ENCODE peak calls at places on chromosome 21, in four cellular contexts. V, R, H and A are unnamed samples.

GRCh38 chr21:27570306-27570868 is 603.5 kb upstream of the ADAMTS5 start:
- DNase-seq in V (peak), H (peak), R (peak), A (peak)

GRCh38 chr21:29152936-29153335 is 22.5 kb downstream of the MAP3K7CL start:
- DNase-seq in V (peak), H (no peak), R (no peak), A (no peak)

GRCh38 chr21:45887788-45888187 is 93.8 kb upstream of the COL6A1 start:
- DNase-seq in H (no peak), R (no peak), V (no peak), A (no peak)

GRCh38 chr21:42193131-42193671 is 25.7 kb upstream of the ABCG1 start:
- DNase-seq in V (no peak), R (no peak), H (no peak), A (no peak)

GRCh38 chr21:42309753-42310213 is 5.4 kb downstream of the TFF3 start:
- DNase-seq in V (no peak), H (no peak), R (peak), A (no peak)

GRCh38 chr21:33031562-33031961 is 5.8 kb downstream of the OLIG2 start:
- DNase-seq in H (no peak), R (no peak), V (no peak), A (no peak)

GRCh38 chr21:43323244-43324005 is 103.5 kb downstream of the SIK1 start:
- DNase-seq in V (no peak), H (no peak), R (peak), A (no peak)

GRCh38 chr21:40385883-40386282 is 461.1 kb downstream of the DSCAM start:
- DNase-seq in V (no peak), H (no peak), R (no peak), A (no peak)

GRCh38 chr21:42537106-42537742 is 23.6 kb downstream of the SLC37A1 start:
- DNase-seq in R (no peak), H (no peak), V (no peak), A (no peak)

GRCh38 chr21:44441581-44442265 is 13.6 kb upstream of the LRRC3 start:
- DNase-seq in R (peak), H (no peak), V (no peak), A (no peak)

GRCh38 chr21:44881586-44881939 is 8.1 kb upstream of the PTTG1IP start:
- DNase-seq in R (no peak), V (no peak), H (no peak), A (no peak)

GRCh38 chr21:42436914-42437313 is 33.2 kb downstream of the UBASH3A start:
- DNase-seq in H (no peak), V (no peak), R (no peak), A (no peak)

GRCh38 chr21:32022141-32022540 is 149.3 kb downstream of the HUNK start:
- DNase-seq in R (no peak), H (no peak), V (no peak), A (no peak)

GRCh38 chr21:29182674-29183073 is 52.2 kb downstream of the MAP3K7CL start:
- DNase-seq in H (no peak), R (no peak), V (no peak), A (peak)

GRCh38 chr21:42316891-42317290 is 1.7 kb upstream of the TFF3 start:
- DNase-seq in H (no peak), R (no peak), V (no peak), A (no peak)

GRCh38 chr21:29217818-29218252 is 80.9 kb upstream of the BACH1 start:
- DNase-seq in H (peak), V (peak), R (no peak), A (no peak)

GRCh38 chr21:46096997-46097825 is 701 bp upstream of the COL6A2 start:
- DNase-seq in V (no peak), H (no peak), R (peak), A (no peak)

GRCh38 chr21:34670220-34670961 is 1.6 kb downstream of the CLIC6 start:
- DNase-seq in R (peak), H (no peak), V (no peak), A (no peak)

GRCh38 chr21:34673006-34673405 is 4.2 kb downstream of the CLIC6 start:
- DNase-seq in V (no peak), H (no peak), R (no peak), A (no peak)

GRCh38 chr21:34669149-34669879 is 520 bp downstream of the CLIC6 start:
- DNase-seq in H (no peak), R (peak), V (no peak), A (no peak)

GRCh38 chr21:34671891-34672290 is 3.1 kb downstream of the CLIC6 start:
- DNase-seq in V (no peak), H (no peak), R (no peak), A (no peak)

GRCh38 chr21:34670962-34671348 is 2.2 kb downstream of the CLIC6 start:
- DNase-seq in V (no peak), R (no peak), H (no peak), A (no peak)
- TF ChIP-seq CTCF in V (no peak), R (no peak), H (no peak), A (peak)

GRCh38 chr21:26116456-26117011 is 54.0 kb downstream of the APP start:
- DNase-seq in R (no peak), H (peak), V (peak), A (no peak)
- H3K4me3 ChIP-seq in R (no peak), H (no peak), V (no peak), A (no peak)

GRCh38 chr21:36994501-36995189 is 11.9 kb upstream of the RIPPLY3 start:
- DNase-seq in H (no peak), V (no peak), R (no peak), A (no peak)
- TF ChIP-seq CTCF in H (no peak), V (no peak), R (no peak), A (peak)

DNA sequence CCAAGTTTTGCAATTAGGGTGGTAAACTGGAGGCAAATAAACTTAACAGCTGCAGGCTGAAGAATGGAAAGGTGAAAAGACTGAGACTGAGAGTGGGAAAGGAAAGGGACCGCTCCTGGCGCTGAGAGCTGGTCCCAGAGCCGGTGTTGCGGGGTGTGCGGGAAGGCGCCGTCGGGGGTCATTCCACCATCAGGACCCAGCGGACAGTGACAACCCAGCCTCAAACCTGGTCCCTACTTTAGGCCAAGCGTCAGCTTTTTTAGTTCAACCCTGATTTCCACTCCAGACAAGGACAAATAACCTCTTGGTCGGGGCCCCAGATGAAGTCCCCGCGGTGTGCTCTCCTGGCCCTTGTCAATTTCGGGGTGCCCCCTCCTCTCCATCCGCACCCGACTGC is 145.8 kb upstream of the ETS2 start:
- DNase-seq in V (no peak), H (no peak), R (no peak), A (no peak)
- H3K4me3 ChIP-seq in V (peak), H (no peak), R (peak), A (no peak)

GRCh38 chr21:38505654-38506523 is 7.6 kb upstream of the ERG start:
- DNase-seq in R (no peak), H (peak), V (peak), A (no peak)
- TF ChIP-seq CTCF in R (peak), H (peak), V (peak), A (peak)